ENCODE peak calls at places on chromosome 1, in six cellular contexts. One of them, this sample, is unnamed.

GRCh38 chr1:176949033-176949662 is 215.4 kb downstream of the ASTN1 start:
- DNase-seq in tibial nerve: no peak
- DNase-seq in small intestine: peak; percentile 10
- DNase-seq in SK-N-SH: peak; percentile 49
- DNase-seq in PC-9: peak; percentile 38
- DNase-seq in A549: peak; percentile 61
- DNase-seq in this sample: peak; percentile 81

GRCh38 chr1:239386453-239387303 is at the start of gene CHRM3:
- DNase-seq in tibial nerve: no peak
- DNase-seq in small intestine: peak; percentile 90
- DNase-seq in SK-N-SH: peak; percentile 89
- DNase-seq in PC-9: no peak
- DNase-seq in A549: peak; percentile 55
- DNase-seq in this sample: peak; percentile 64

GRCh38 chr1:239368436-239369109 is 17.8 kb upstream of the CHRM3 start:
- DNase-seq in tibial nerve: no peak
- DNase-seq in small intestine: peak; percentile 51
- DNase-seq in SK-N-SH: no peak
- DNase-seq in PC-9: no peak
- DNase-seq in A549: no peak
- DNase-seq in this sample: no peak

GRCh38 chr1:24424990-24425389 is 9.4 kb downstream of the NIPAL3 start:
- DNase-seq in tibial nerve: no peak
- DNase-seq in small intestine: peak; percentile 43
- DNase-seq in SK-N-SH: no peak
- DNase-seq in PC-9: no peak
- DNase-seq in A549: no peak
- DNase-seq in this sample: no peak

GRCh38 chr1:27589841-27590426 is 14.0 kb downstream of the AHDC1 start:
- DNase-seq in tibial nerve: no peak
- DNase-seq in small intestine: no peak
- DNase-seq in SK-N-SH: peak; percentile 87
- DNase-seq in PC-9: no peak
- DNase-seq in A549: no peak
- DNase-seq in this sample: no peak

GRCh38 chr1:109240158-109241152 is 8.9 kb upstream of the CELSR2 start:
- DNase-seq in tibial nerve: peak; percentile 53
- DNase-seq in small intestine: peak; percentile 35
- DNase-seq in SK-N-SH: peak; percentile 63
- DNase-seq in PC-9: peak; percentile 96
- DNase-seq in A549: no peak
- DNase-seq in this sample: no peak

GRCh38 chr1:184910596-184910995 is 63.7 kb downstream of the NIBAN1 start:
- DNase-seq in tibial nerve: peak; percentile 83
- DNase-seq in small intestine: no peak
- DNase-seq in SK-N-SH: no peak
- DNase-seq in PC-9: no peak
- DNase-seq in A549: no peak
- DNase-seq in this sample: no peak

GRCh38 chr1:238675241-238675640 is 711.1 kb upstream of the CHRM3 start:
- DNase-seq in tibial nerve: no peak
- DNase-seq in small intestine: no peak
- DNase-seq in SK-N-SH: no peak
- DNase-seq in PC-9: no peak
- DNase-seq in A549: no peak
- DNase-seq in this sample: no peak

GRCh38 chr1:194829492-194829891 is 1643.1 kb upstream of the B3GALT2 start:
- DNase-seq in tibial nerve: no peak
- DNase-seq in small intestine: no peak
- DNase-seq in SK-N-SH: no peak
- DNase-seq in PC-9: no peak
- DNase-seq in A549: no peak
- DNase-seq in this sample: no peak

GRCh38 chr1:81505831-81506230 is 294.9 kb upstream of the ADGRL2 start:
- DNase-seq in tibial nerve: no peak
- DNase-seq in small intestine: no peak
- DNase-seq in SK-N-SH: no peak
- DNase-seq in PC-9: no peak
- DNase-seq in A549: no peak
- DNase-seq in this sample: no peak

GRCh38 chr1:244460195-244460594 is 878 bp upstream of the CATSPERE start:
- DNase-seq in tibial nerve: no peak
- DNase-seq in small intestine: peak; percentile 29
- DNase-seq in SK-N-SH: no peak
- DNase-seq in PC-9: no peak
- DNase-seq in A549: no peak
- DNase-seq in this sample: no peak

GRCh38 chr1:2052756-2053155 is 2.5 kb downstream of the PRKCZ start:
- DNase-seq in tibial nerve: no peak
- DNase-seq in small intestine: no peak
- DNase-seq in SK-N-SH: no peak
- DNase-seq in PC-9: no peak
- DNase-seq in A549: no peak
- DNase-seq in this sample: no peak

GRCh38 chr1:175572932-175573871 is 170.2 kb downstream of the TNR start:
- DNase-seq in tibial nerve: no peak
- DNase-seq in small intestine: peak; percentile 81
- DNase-seq in SK-N-SH: peak; percentile 81
- DNase-seq in PC-9: no peak
- DNase-seq in A549: no peak
- DNase-seq in this sample: no peak

GRCh38 chr1:196063307-196063706 is 544.9 kb downstream of the KCNT2 start:
- DNase-seq in tibial nerve: no peak
- DNase-seq in small intestine: no peak
- DNase-seq in SK-N-SH: no peak
- DNase-seq in PC-9: no peak
- DNase-seq in A549: no peak
- DNase-seq in this sample: no peak

GRCh38 chr1:88462481-88463261 is 221.4 kb upstream of the PKN2 start:
- DNase-seq in tibial nerve: no peak
- DNase-seq in small intestine: peak; percentile 44
- DNase-seq in SK-N-SH: peak; percentile 60
- DNase-seq in PC-9: no peak
- DNase-seq in A549: no peak
- DNase-seq in this sample: peak; percentile 62

GRCh38 chr1:34755961-34756360 is 1.1 kb downstream of the GJB5 start:
- DNase-seq in tibial nerve: no peak
- DNase-seq in small intestine: no peak
- DNase-seq in SK-N-SH: no peak
- DNase-seq in PC-9: no peak
- DNase-seq in A549: no peak
- DNase-seq in this sample: no peak

GRCh38 chr1:171835891-171836290 is 5.4 kb upstream of the DNM3 start:
- DNase-seq in tibial nerve: no peak
- DNase-seq in small intestine: no peak
- DNase-seq in SK-N-SH: no peak
- DNase-seq in PC-9: no peak
- DNase-seq in A549: no peak
- DNase-seq in this sample: no peak

GRCh38 chr1:171833091-171833822 is 8.0 kb upstream of the DNM3 start:
- DNase-seq in tibial nerve: no peak
- DNase-seq in small intestine: no peak
- DNase-seq in SK-N-SH: no peak
- DNase-seq in PC-9: no peak
- DNase-seq in A549: no peak
- DNase-seq in this sample: no peak

GRCh38 chr1:171834831-171835230 is 6.5 kb upstream of the DNM3 start:
- DNase-seq in tibial nerve: no peak
- DNase-seq in small intestine: no peak
- DNase-seq in SK-N-SH: no peak
- DNase-seq in PC-9: no peak
- DNase-seq in A549: no peak
- DNase-seq in this sample: no peak
- H3K4me3 ChIP-seq in tibial nerve: no peak overlapping the region
- H3K4me3 ChIP-seq in small intestine: no peak overlapping the region
- H3K4me3 ChIP-seq in SK-N-SH: no peak overlapping the region
- H3K4me3 ChIP-seq in PC-9: no peak overlapping the region
- H3K4me3 ChIP-seq in A549: no peak overlapping the region
- H3K4me3 ChIP-seq in this sample: no peak overlapping the region

GRCh38 chr1:76075877-76076276 is 1.3 kb downstream of the ST6GALNAC3 start:
- DNase-seq in tibial nerve: no peak
- DNase-seq in small intestine: no peak
- DNase-seq in SK-N-SH: no peak
- DNase-seq in PC-9: peak; percentile 38
- DNase-seq in A549: no peak
- DNase-seq in this sample: no peak
- H3K4me3 ChIP-seq in tibial nerve: peak overlapping the region; percentile 60
- H3K4me3 ChIP-seq in small intestine: no peak overlapping the region
- H3K4me3 ChIP-seq in SK-N-SH: peak overlapping the region; percentile 89
- H3K4me3 ChIP-seq in PC-9: no peak overlapping the region
- H3K4me3 ChIP-seq in A549: peak overlapping the region; percentile 62
- H3K4me3 ChIP-seq in this sample: no peak overlapping the region

GRCh38 chr1:172145656-172146055 is 274.8 kb upstream of the C1orf105 start:
- DNase-seq in tibial nerve: no peak
- DNase-seq in small intestine: no peak
- DNase-seq in SK-N-SH: no peak
- DNase-seq in PC-9: no peak
- DNase-seq in A549: no peak
- DNase-seq in this sample: no peak

GRCh38 chr1:172146149-172146850 is 274.2 kb upstream of the C1orf105 start:
- DNase-seq in tibial nerve: no peak
- DNase-seq in small intestine: peak; percentile 13
- DNase-seq in SK-N-SH: no peak
- DNase-seq in PC-9: no peak
- DNase-seq in A549: no peak
- DNase-seq in this sample: no peak

GRCh38 chr1:172145231-172145651 is 275.2 kb upstream of the C1orf105 start:
- DNase-seq in tibial nerve: no peak
- DNase-seq in small intestine: no peak
- DNase-seq in SK-N-SH: peak; percentile 5
- DNase-seq in PC-9: no peak
- DNase-seq in A549: no peak
- DNase-seq in this sample: no peak

GRCh38 chr1:172143384-172144025 is 277.0 kb upstream of the C1orf105 start:
- DNase-seq in tibial nerve: no peak
- DNase-seq in small intestine: no peak
- DNase-seq in SK-N-SH: no peak
- DNase-seq in PC-9: no peak
- DNase-seq in A549: no peak
- DNase-seq in this sample: no peak

GRCh38 chr1:172144445-172145060 is 275.9 kb upstream of the C1orf105 start:
- DNase-seq in tibial nerve: peak; percentile 80
- DNase-seq in small intestine: peak; percentile 2
- DNase-seq in SK-N-SH: peak; percentile 50
- DNase-seq in PC-9: no peak
- DNase-seq in A549: no peak
- DNase-seq in this sample: no peak
- H3K4me3 ChIP-seq in tibial nerve: peak overlapping the region; percentile 39
- H3K4me3 ChIP-seq in small intestine: no peak overlapping the region
- H3K4me3 ChIP-seq in SK-N-SH: peak overlapping the region; percentile 74
- H3K4me3 ChIP-seq in PC-9: no peak overlapping the region
- H3K4me3 ChIP-seq in A549: no peak overlapping the region
- H3K4me3 ChIP-seq in this sample: no peak overlapping the region

DNA sequence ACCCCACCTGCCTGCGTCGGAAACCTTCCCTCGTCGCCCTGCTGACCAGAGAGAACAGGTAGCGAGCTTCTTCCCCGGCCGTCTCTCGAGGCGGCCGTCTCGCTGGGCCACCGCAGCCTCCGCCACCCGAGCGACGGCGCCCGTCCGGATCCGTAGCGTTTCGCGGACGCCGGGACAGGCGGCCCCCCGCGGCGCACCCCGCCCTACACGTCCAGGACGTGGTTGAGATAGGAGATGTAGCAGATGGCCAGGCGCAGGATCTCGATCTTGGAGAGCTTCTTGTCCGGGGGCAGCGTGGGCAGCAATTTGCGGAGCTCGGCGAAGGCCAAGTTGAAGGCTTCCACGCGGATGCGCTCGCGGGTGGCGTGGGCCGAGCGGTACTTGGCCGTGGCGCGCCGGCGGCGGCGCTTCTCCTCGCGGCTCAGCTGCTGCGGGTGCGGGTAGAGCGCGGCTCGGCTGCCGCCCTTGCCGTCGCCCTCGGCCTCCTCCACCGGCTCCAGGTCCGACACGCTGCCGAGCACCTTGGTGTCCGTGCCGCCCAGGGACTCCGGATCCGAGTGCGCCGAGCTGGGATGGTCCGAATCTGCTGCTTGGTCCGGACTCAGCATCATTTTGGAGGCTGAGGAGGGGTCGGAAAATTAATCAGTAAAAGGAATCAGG is 3.0 kb downstream of the NHLH2 start:
- DNase-seq in tibial nerve: no peak
- DNase-seq in small intestine: no peak
- DNase-seq in SK-N-SH: no peak
- DNase-seq in PC-9: no peak
- DNase-seq in A549: no peak
- DNase-seq in this sample: no peak
- H3K4me3 ChIP-seq in tibial nerve: peak overlapping the region; percentile 3
- H3K4me3 ChIP-seq in small intestine: no peak overlapping the region
- H3K4me3 ChIP-seq in SK-N-SH: no peak overlapping the region
- H3K4me3 ChIP-seq in PC-9: no peak overlapping the region
- H3K4me3 ChIP-seq in A549: no peak overlapping the region
- H3K4me3 ChIP-seq in this sample: no peak overlapping the region

GRCh38 chr1:10444795-10445397 is 4.9 kb upstream of the CORT start:
- DNase-seq in tibial nerve: no peak
- DNase-seq in small intestine: no peak
- DNase-seq in SK-N-SH: no peak
- DNase-seq in PC-9: no peak
- DNase-seq in A549: no peak
- DNase-seq in this sample: no peak

GRCh38 chr1:10446790-10447422 is 2.9 kb upstream of the CORT start:
- DNase-seq in tibial nerve: no peak
- DNase-seq in small intestine: no peak
- DNase-seq in SK-N-SH: no peak
- DNase-seq in PC-9: no peak
- DNase-seq in A549: no peak
- DNase-seq in this sample: no peak

GRCh38 chr1:10451286-10451685 is 1.5 kb downstream of the CORT start:
- DNase-seq in tibial nerve: no peak
- DNase-seq in small intestine: no peak
- DNase-seq in SK-N-SH: peak; percentile 65
- DNase-seq in PC-9: no peak
- DNase-seq in A549: no peak
- DNase-seq in this sample: peak; percentile 39

GRCh38 chr1:10450156-10450801 is 448 bp downstream of the CORT start:
- DNase-seq in tibial nerve: no peak
- DNase-seq in small intestine: no peak
- DNase-seq in SK-N-SH: peak; percentile 31
- DNase-seq in PC-9: no peak
- DNase-seq in A549: no peak
- DNase-seq in this sample: no peak

DNA sequence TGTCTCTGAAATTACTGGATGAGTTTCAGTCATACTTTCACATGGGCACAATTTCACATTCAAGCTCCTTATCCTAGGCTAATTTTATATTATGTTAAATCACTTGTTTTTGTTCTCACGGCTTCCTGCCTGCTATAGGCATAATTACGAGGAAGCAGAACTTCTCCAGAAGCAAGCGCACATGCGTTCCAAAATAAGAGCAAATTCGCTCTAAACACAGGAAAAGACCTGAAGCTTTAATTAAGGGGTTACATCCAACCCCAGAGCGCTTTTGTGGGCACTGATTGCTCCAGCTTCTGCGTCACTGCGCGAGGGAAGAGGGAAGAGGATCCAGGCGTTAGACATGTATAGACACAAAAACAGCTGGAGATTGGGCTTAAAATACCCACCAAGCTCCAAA is at the start of gene CORT:
- DNase-seq in tibial nerve: no peak
- DNase-seq in small intestine: no peak
- DNase-seq in SK-N-SH: no peak
- DNase-seq in PC-9: no peak
- DNase-seq in A549: no peak
- DNase-seq in this sample: no peak
- H3K4me3 ChIP-seq in tibial nerve: no peak within 1 kb of the TSS
- H3K4me3 ChIP-seq in small intestine: no peak within 1 kb of the TSS
- H3K4me3 ChIP-seq in SK-N-SH: no peak within 1 kb of the TSS
- H3K4me3 ChIP-seq in PC-9: no peak within 1 kb of the TSS
- H3K4me3 ChIP-seq in A549: no peak within 1 kb of the TSS
- H3K4me3 ChIP-seq in this sample: no peak within 1 kb of the TSS

This sample was measured in HAP-1.